ENCODE peak calls at places on chromosome 1, in ten cellular contexts. V, J, E, T, P, S, A, M, B and Y are unnamed samples.

GRCh38 chr1:69911301-69911801 is 294.0 kb downstream of the LRRC40 start:
- DNase-seq in S (peak; percentile 4), T (peak; percentile 70), J (no peak), M (no peak), P (no peak), V (no peak), B (no peak), A (no peak), E (no peak), Y (no peak)

GRCh38 chr1:221856188-221857093 is 114.6 kb upstream of the DUSP10 start:
- DNase-seq in S (peak; percentile 94), V (no peak), P (no peak), T (peak; percentile 65), E (no peak), J (no peak), A (no peak), M (no peak), B (no peak), Y (no peak)

GRCh38 chr1:11499825-11500331 is 20.9 kb downstream of the DISP3 start:
- DNase-seq in J (no peak), B (no peak), V (no peak), P (peak; percentile 82), E (no peak), M (no peak), T (no peak), S (no peak), A (no peak), Y (no peak)

GRCh38 chr1:161082996-161083742 is 6.2 kb downstream of the NECTIN4 start:
- DNase-seq in A (no peak), S (peak; percentile 97), P (peak; percentile 96), V (peak; percentile 87), B (peak; percentile 40), J (no peak), M (peak; percentile 56), E (peak; percentile 84), T (peak; percentile 93), Y (no peak)

GRCh38 chr1:52904590-52905375 is 16.8 kb downstream of the ECHDC2 start:
- DNase-seq in V (peak; percentile 6), S (no peak), M (peak; percentile 82), E (no peak), P (no peak), J (no peak), T (no peak), B (no peak), A (no peak), Y (no peak)

GRCh38 chr1:2113620-2114135 is 63.5 kb downstream of the PRKCZ start:
- DNase-seq in V (no peak), P (no peak), T (no peak), E (peak; percentile 37), J (no peak), M (no peak), A (no peak), B (no peak), S (no peak), Y (no peak)

GRCh38 chr1:221045842-221046831 is 166.9 kb downstream of the HLX start:
- DNase-seq in B (no peak), T (peak; percentile 11), S (no peak), E (no peak), J (no peak), V (no peak), P (no peak), A (no peak), M (peak; percentile 20), Y (no peak)

GRCh38 chr1:28126778-28127430 is 38.5 kb upstream of the EYA3 start:
- DNase-seq in E (no peak), V (no peak), P (no peak), T (no peak), J (no peak), A (no peak), M (no peak), S (no peak), B (no peak), Y (no peak)

GRCh38 chr1:63041660-63042059 is 257.7 kb downstream of the ATG4C start:
- DNase-seq in S (no peak), M (no peak), B (no peak), A (no peak), J (no peak), P (no peak), V (no peak), E (no peak), T (no peak), Y (no peak)

GRCh38 chr1:234836045-234836681 is 226.2 kb upstream of the IRF2BP2 start:
- DNase-seq in A (no peak), V (no peak), T (no peak), S (no peak), E (no peak), P (peak; percentile 65), M (no peak), B (no peak), J (no peak), Y (no peak)

GRCh38 chr1:161069731-161070270 is at the start of gene ARHGAP30:
- DNase-seq in E (peak; percentile 92), T (peak; percentile 64), B (peak; percentile 16), P (peak; percentile 90), M (peak; percentile 16), J (peak; percentile 76), S (no peak), A (no peak), V (no peak), Y (peak; percentile 62)

GRCh38 chr1:206785366-206785765 is 13.1 kb upstream of the IL10 start:
- DNase-seq in S (no peak), V (no peak), B (no peak), P (peak; percentile 18), T (no peak), J (no peak), E (no peak), A (no peak), M (peak; percentile 59), Y (no peak)

GRCh38 chr1:72286401-72286800 is 4.1 kb upstream of the NEGR1 start:
- DNase-seq in V (no peak), E (no peak), A (no peak), J (no peak), S (no peak), B (no peak), M (no peak), P (no peak), T (peak; percentile 3), Y (no peak)

GRCh38 chr1:66265796-66266195 is 268.2 kb upstream of the SGIP1 start:
- DNase-seq in T (peak; percentile 13), E (no peak), J (no peak), B (no peak), A (no peak), V (no peak), M (peak; percentile 16), S (no peak), P (no peak), Y (no peak)

GRCh38 chr1:26434161-26434752 is 2.1 kb downstream of the DHDDS start:
- DNase-seq in B (no peak), A (no peak), P (no peak), S (peak; percentile 22), T (no peak), J (no peak), E (no peak), M (no peak), V (no peak), Y (no peak)

GRCh38 chr1:15362737-15363128 is 47.0 kb upstream of the EFHD2 start:
- DNase-seq in B (no peak), J (no peak), V (no peak), M (no peak), T (no peak), E (no peak), S (no peak), A (no peak), P (no peak), Y (no peak)

GRCh38 chr1:205656236-205656635 is 24.1 kb downstream of the SLC45A3 start:
- DNase-seq in M (no peak), S (no peak), E (no peak), T (peak; percentile 48), A (no peak), J (no peak), B (no peak), V (no peak), P (no peak), Y (no peak)

GRCh38 chr1:28450561-28450960 is 55.3 kb upstream of the RCC1 start:
- DNase-seq in M (no peak), P (no peak), T (no peak), S (no peak), J (no peak), A (no peak), B (no peak), E (no peak), V (no peak), Y (no peak)

GRCh38 chr1:67732750-67733151 is 47.8 kb downstream of the GADD45A start:
- DNase-seq in M (peak; percentile 97), T (peak; percentile 69), V (no peak), P (no peak), S (no peak), B (no peak), J (no peak), E (no peak), A (no peak), Y (no peak)

GRCh38 chr1:247540536-247540935 is 4.3 kb upstream of the OR2C3 start:
- DNase-seq in B (no peak), T (no peak), A (no peak), P (no peak), V (no peak), M (no peak), J (no peak), E (no peak), S (no peak), Y (no peak)

GRCh38 chr1:31181515-31182343 is 58.0 kb downstream of the NKAIN1 start:
- DNase-seq in J (peak; percentile 49), V (peak; percentile 57), P (peak; percentile 88), B (no peak), A (no peak), M (no peak), S (no peak), T (peak; percentile 12), E (no peak), Y (peak; percentile 53)

GRCh38 chr1:157380523-157380922 is 171.8 kb downstream of the FCRL5 start:
- DNase-seq in P (no peak), E (no peak), S (no peak), A (no peak), B (no peak), M (no peak), V (no peak), J (no peak), T (no peak), Y (no peak)

GRCh38 chr1:1399870-1400575 is 888 bp upstream of the CCNL2 start:
- DNase-seq in J (no peak), P (no peak), V (no peak), A (no peak), M (no peak), B (no peak), T (no peak), E (peak; percentile 58), S (no peak), Y (no peak)